ENCODE peak calls at places on chromosomes 12 and 14, in nine cellular contexts. N, D, M, A, F, B, L, Q and P are unnamed samples.

GRCh38 chr14:93269341-93270068 is 62.4 kb downstream of the UBR7 start:
- DNase-seq in F (no peak), M (no peak), L (no peak), N (peak; percentile 55), D (no peak), A (peak; percentile 24), Q (no peak), B (no peak), P (no peak)

GRCh38 chr12:48157889-48158370 is 615 bp upstream of the ASB8 start:
- DNase-seq in B (no peak), Q (no peak), M (no peak), A (no peak), D (no peak), N (no peak), F (no peak), L (no peak), P (no peak)

GRCh38 chr12:82730832-82731497 is 44.3 kb downstream of the TMTC2 start:
- DNase-seq in D (no peak), F (peak; percentile 47), M (no peak), B (no peak), N (no peak), L (no peak), A (peak; percentile 4), Q (no peak), P (no peak)

GRCh38 chr14:92551066-92551841 is 37.7 kb downstream of the RIN3 start:
- DNase-seq in F (no peak), N (no peak), L (no peak), A (no peak), B (no peak), Q (peak; percentile 82), M (no peak), D (no peak), P (no peak)

GRCh38 chr14:103121161-103121845 is 2.0 kb upstream of the TNFAIP2 start:
- DNase-seq in D (peak; percentile 89), F (no peak), B (peak; percentile 86), L (no peak), M (no peak), Q (no peak), A (no peak), N (no peak), P (peak; percentile 91)

GRCh38 chr14:69034612-69035262 is 55.6 kb upstream of the ACTN1 start:
- DNase-seq in N (no peak), A (no peak), Q (no peak), L (no peak), F (no peak), M (no peak), B (no peak), D (no peak), P (no peak)

GRCh38 chr14:60171690-60172089 is 6.5 kb upstream of the DHRS7 start:
- DNase-seq in N (no peak), Q (no peak), D (no peak), L (no peak), A (no peak), M (no peak), B (no peak), F (no peak), P (no peak)

GRCh38 chr12:85448548-85449139 is 168.6 kb downstream of the ALX1 start:
- DNase-seq in F (peak; percentile 11), L (no peak), A (no peak), D (no peak), Q (no peak), B (no peak), N (no peak), M (no peak), P (no peak)

GRCh38 chr14:68549966-68550705 is 242.7 kb downstream of the ZFP36L1 start:
- DNase-seq in Q (no peak), D (no peak), A (no peak), N (no peak), L (peak; percentile 41), F (no peak), M (no peak), B (no peak), P (no peak)

GRCh38 chr12:23359975-23360638 is 589.4 kb downstream of the SOX5 start:
- DNase-seq in M (no peak), Q (no peak), N (no peak), B (no peak), L (no peak), D (no peak), A (no peak), F (no peak), P (no peak)

GRCh38 chr14:79281244-79282199 is 929.8 kb downstream of the DIO2 start:
- DNase-seq in D (no peak), M (no peak), Q (no peak), L (peak; percentile 46), A (no peak), B (no peak), F (no peak), N (no peak), P (no peak)

GRCh38 chr12:7206691-7207090 is 17.2 kb downstream of the PEX5 start:
- DNase-seq in A (no peak), F (no peak), D (no peak), B (no peak), Q (no peak), M (no peak), L (no peak), N (no peak), P (no peak)

GRCh38 chr14:73771848-73772705 is 57.9 kb upstream of the PNMA1 start:
- DNase-seq in M (peak; percentile 86), B (no peak), F (peak; percentile 79), Q (peak; percentile 85), D (no peak), L (peak; percentile 71), N (no peak), A (peak; percentile 94), P (no peak)

GRCh38 chr14:59261334-59261733 is 72.9 kb downstream of the DAAM1 start:
- DNase-seq in L (no peak), F (no peak), M (no peak), B (no peak), Q (no peak), A (peak; percentile 73), N (no peak), D (no peak), P (no peak)

GRCh38 chr12:22100952-22101748 is 55.1 kb downstream of the CMAS start:
- DNase-seq in Q (peak; percentile 13), D (no peak), M (peak; percentile 46), B (no peak), A (peak; percentile 40), N (no peak), L (peak; percentile 54), F (no peak), P (no peak)

GRCh38 chr12:4421590-4422031 is 24.0 kb downstream of the FGF6 start:
- DNase-seq in B (no peak), Q (no peak), A (peak; percentile 35), D (no peak), M (no peak), F (peak; percentile 82), N (peak; percentile 57), L (no peak), P (no peak)

DNA sequence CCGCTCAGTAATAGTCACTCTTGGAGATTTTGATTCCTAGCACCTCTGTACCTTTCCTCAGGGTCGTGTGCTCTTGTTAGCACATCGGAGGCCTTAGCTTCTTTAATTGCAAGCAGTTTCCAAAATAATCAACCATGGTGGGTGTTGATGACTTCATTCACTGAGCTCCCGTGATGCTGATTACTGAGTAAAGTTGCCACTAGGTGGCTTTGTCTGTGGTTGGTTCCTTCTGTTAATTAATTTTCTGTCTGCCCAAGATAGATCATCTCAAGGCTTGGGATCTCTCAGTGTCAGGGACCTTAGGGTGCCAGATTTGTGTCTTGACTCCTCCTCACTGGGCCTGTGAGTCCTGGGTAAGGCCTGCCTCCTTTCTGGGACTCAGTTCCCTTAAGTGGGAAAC is 54.3 kb downstream of the PTPN11 start:
- DNase-seq in F (peak; percentile 20), A (no peak), D (no peak), N (peak; percentile 33), B (no peak), L (no peak), M (no peak), Q (no peak), P (no peak)
- TF ChIP-seq EP300 in F (no peak), A (no peak), D (no peak), N (no peak), B (no peak), L (no peak), M (no peak), Q (no peak), P (no peak)

GRCh38 chr12:53564276-53564675 is 57.0 kb upstream of the NPFF start:
- DNase-seq in M (no peak), F (no peak), D (no peak), N (no peak), B (no peak), A (no peak), Q (no peak), L (no peak), P (no peak)
- TF ChIP-seq EP300 in M (no peak), F (no peak), D (no peak), N (no peak), B (no peak), A (no peak), Q (no peak), L (no peak), P (no peak)

GRCh38 chr12:83979785-83980184 is 932.8 kb downstream of the SLC6A15 start:
- DNase-seq in F (no peak), L (no peak), M (no peak), B (no peak), N (no peak), D (no peak), Q (no peak), A (no peak), P (no peak)
- TF ChIP-seq EP300 in F (no peak), L (no peak), M (no peak), B (no peak), N (no peak), D (no peak), Q (no peak), A (no peak), P (no peak)

DNA sequence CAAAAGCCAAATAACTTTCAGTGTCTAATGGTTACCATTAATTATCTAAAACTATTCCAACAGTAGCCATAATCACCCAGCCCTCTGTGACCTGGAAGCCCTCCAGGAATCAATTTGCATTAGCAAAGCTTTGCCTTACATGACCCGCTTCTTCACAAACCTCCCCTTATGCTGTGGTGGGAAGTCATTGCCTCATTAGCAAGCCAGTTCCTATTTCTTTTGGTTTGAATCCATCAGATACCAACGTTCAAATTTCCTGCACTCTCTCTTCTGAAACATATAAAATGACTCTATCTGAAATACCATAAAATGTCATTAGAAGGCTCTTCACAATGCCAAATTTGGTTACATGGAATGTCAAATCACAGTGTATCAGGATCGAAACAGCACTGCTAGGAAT is 268.3 kb upstream of the PRKD1 start:
- DNase-seq in A (no peak), N (no peak), Q (no peak), F (no peak), L (no peak), M (no peak), B (no peak), D (no peak), P (no peak)
- TF ChIP-seq EP300 in A (no peak), N (no peak), Q (no peak), F (no peak), L (no peak), M (no peak), B (no peak), D (no peak), P (no peak)

DNA sequence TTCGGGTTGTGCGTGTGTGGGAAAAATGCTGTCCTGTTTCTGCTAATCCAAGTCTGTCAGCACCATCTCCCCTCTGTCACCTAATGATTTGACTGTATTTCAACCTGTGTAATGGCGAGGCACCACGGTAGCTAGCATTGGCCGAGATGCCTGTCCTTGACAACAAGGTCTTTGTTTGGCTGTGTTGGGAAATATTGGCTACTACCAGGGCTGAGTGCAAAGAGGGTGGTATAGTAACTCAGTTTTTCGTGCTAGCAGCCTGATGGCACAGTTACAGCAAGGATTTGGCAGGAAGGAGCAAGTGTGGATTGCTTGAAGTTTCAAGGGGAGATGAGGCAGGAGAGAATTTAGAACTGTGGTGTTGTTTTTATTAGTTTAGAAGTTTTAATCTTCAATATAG is 440.3 kb upstream of the RGS6 start:
- DNase-seq in M (no peak), N (no peak), Q (no peak), A (peak; percentile 73), D (no peak), B (no peak), L (no peak), F (no peak), P (no peak)
- TF ChIP-seq EP300 in M (no peak), N (no peak), Q (no peak), A (no peak), D (no peak), B (no peak), L (no peak), F (no peak), P (no peak)